ENCODE peak calls at places on chromosome 15, in five cellular contexts. G is left lung, R is RWPE2, L is HepG2, K is prostate gland. H is an unnamed sample.

GRCh38 chr15:84982301-84982920 is 755 bp downstream of the PDE8A start:
- DNase-seq in G (peak; percentile 47), R (no peak), L (peak; percentile 70), K (peak; percentile 15), H (no peak)

GRCh38 chr15:55894406-55894965 is 98.9 kb downstream of the NEDD4 start:
- DNase-seq in G (no peak), R (no peak), L (no peak), K (no peak), H (no peak)

GRCh38 chr15:64938192-64938591 is 26.5 kb downstream of the ANKDD1A start:
- DNase-seq in G (no peak), R (no peak), L (peak; percentile 77), K (no peak), H (no peak)

GRCh38 chr15:83436513-83437158 is 10.5 kb upstream of the SH3GL3 start:
- DNase-seq in G (no peak), R (no peak), L (peak; percentile 7), K (peak; percentile 7), H (no peak)

GRCh38 chr15:48925714-48926223 is 38.0 kb downstream of the SHC4 start:
- DNase-seq in G (no peak), R (no peak), L (peak; percentile 29), K (no peak), H (no peak)

GRCh38 chr15:70200511-70200991 is 102.8 kb upstream of the TLE3 start:
- DNase-seq in G (no peak), R (peak; percentile 43), L (no peak), K (no peak), H (no peak)

GRCh38 chr15:74367296-74367854 is at the start of gene CYP11A1:
- DNase-seq in G (no peak), R (no peak), L (no peak), K (no peak), H (no peak)

GRCh38 chr15:65547841-65548240 is 17.6 kb downstream of the HACD3 start:
- DNase-seq in G (no peak), R (no peak), L (no peak), K (no peak), H (no peak)

GRCh38 chr15:57245130-57245529 is 131.2 kb upstream of the CGNL1 start:
- DNase-seq in G (no peak), R (no peak), L (no peak), K (no peak), H (no peak)

GRCh38 chr15:81301815-81302399 is 22.0 kb downstream of the STARD5 start:
- DNase-seq in G (peak; percentile 73), R (peak; percentile 16), L (no peak), K (no peak), H (no peak)

GRCh38 chr15:27865926-27866325 is 233.2 kb downstream of the OCA2 start:
- DNase-seq in G (no peak), R (no peak), L (no peak), K (no peak), H (no peak)

GRCh38 chr15:50144342-50145120 is 25.5 kb upstream of the ATP8B4 start:
- DNase-seq in G (no peak), R (no peak), L (no peak), K (no peak), H (no peak)

GRCh38 chr15:65409284-65409631 is 13.5 kb downstream of the IGDCC4 start:
- DNase-seq in G (no peak), R (no peak), L (peak; percentile 27), K (no peak), H (no peak)

GRCh38 chr15:26355671-26356070 is 417.2 kb downstream of the GABRB3 start:
- DNase-seq in G (no peak), R (no peak), L (no peak), K (no peak), H (no peak)

GRCh38 chr15:77239892-77240608 is 169.1 kb upstream of the TSPAN3 start:
- DNase-seq in G (no peak), R (no peak), L (no peak), K (no peak), H (no peak)

GRCh38 chr15:49366496-49366895 is 56.5 kb upstream of the FGF7 start:
- DNase-seq in G (no peak), R (no peak), L (no peak), K (no peak), H (no peak)

GRCh38 chr15:50880651-50881114 is 27.8 kb upstream of the AP4E1 start:
- DNase-seq in G (no peak), R (no peak), L (no peak), K (no peak), H (no peak)

GRCh38 chr15:63198315-63198714 is 8.9 kb downstream of the RAB8B start:
- DNase-seq in G (no peak), R (no peak), L (no peak), K (no peak), H (no peak)

GRCh38 chr15:66876423-66876730 is 174.3 kb downstream of the SMAD6 start:
- DNase-seq in G (no peak), R (no peak), L (no peak), K (no peak), H (no peak)

GRCh38 chr15:76196949-76197315 is 114.3 kb downstream of the ETFA start:
- DNase-seq in G (no peak), R (peak; percentile 72), L (no peak), K (no peak), H (no peak)

GRCh38 chr15:58227706-58228543 is 89.7 kb downstream of the AQP9 start:
- DNase-seq in G (peak; percentile 68), R (no peak), L (peak; percentile 62), K (peak; percentile 79), H (no peak)

GRCh38 chr15:47644713-47645112 is 72.6 kb upstream of the SEMA6D start:
- DNase-seq in G (no peak), R (no peak), L (no peak), K (no peak), H (no peak)

GRCh38 chr15:81924667-81925183 is 121.1 kb downstream of the MEX3B start:
- DNase-seq in G (no peak), R (no peak), L (no peak), K (no peak), H (no peak)

GRCh38 chr15:98442379-98442833 is 205.9 kb upstream of the IGF1R start:
- DNase-seq in G (no peak), R (no peak), L (peak; percentile 51), K (peak; percentile 74), H (no peak)

GRCh38 chr15:89429023-89429422 is 67.4 kb downstream of the RHCG start:
- DNase-seq in G (no peak), R (no peak), L (no peak), K (no peak), H (no peak)

GRCh38 chr15:57686657-57687056 is 19.9 kb upstream of the POLR2M start:
- DNase-seq in G (no peak), R (no peak), L (no peak), K (no peak), H (no peak)

GRCh38 chr15:25886498-25887140 is 23.5 kb upstream of the ATP10A start:
- DNase-seq in G (peak; percentile 70), R (no peak), L (no peak), K (no peak), H (no peak)

GRCh38 chr15:74318376-74319137 is 48.9 kb downstream of the CYP11A1 start:
- DNase-seq in G (no peak), R (no peak), L (no peak), K (no peak), H (no peak)

GRCh38 chr15:53974813-53975212 is 3.4 kb upstream of the UNC13C start:
- DNase-seq in G (no peak), R (no peak), L (no peak), K (no peak), H (no peak)

GRCh38 chr15:53982281-53982680 is 4.0 kb downstream of the UNC13C start:
- DNase-seq in G (no peak), R (no peak), L (no peak), K (no peak), H (no peak)

GRCh38 chr15:53976844-53977392 is 1.3 kb upstream of the UNC13C start:
- DNase-seq in G (peak; percentile 29), R (no peak), L (peak; percentile 5), K (no peak), H (no peak)

GRCh38 chr15:53979051-53979788 is 979 bp downstream of the UNC13C start:
- DNase-seq in G (no peak), R (no peak), L (no peak), K (no peak), H (no peak)

DNA sequence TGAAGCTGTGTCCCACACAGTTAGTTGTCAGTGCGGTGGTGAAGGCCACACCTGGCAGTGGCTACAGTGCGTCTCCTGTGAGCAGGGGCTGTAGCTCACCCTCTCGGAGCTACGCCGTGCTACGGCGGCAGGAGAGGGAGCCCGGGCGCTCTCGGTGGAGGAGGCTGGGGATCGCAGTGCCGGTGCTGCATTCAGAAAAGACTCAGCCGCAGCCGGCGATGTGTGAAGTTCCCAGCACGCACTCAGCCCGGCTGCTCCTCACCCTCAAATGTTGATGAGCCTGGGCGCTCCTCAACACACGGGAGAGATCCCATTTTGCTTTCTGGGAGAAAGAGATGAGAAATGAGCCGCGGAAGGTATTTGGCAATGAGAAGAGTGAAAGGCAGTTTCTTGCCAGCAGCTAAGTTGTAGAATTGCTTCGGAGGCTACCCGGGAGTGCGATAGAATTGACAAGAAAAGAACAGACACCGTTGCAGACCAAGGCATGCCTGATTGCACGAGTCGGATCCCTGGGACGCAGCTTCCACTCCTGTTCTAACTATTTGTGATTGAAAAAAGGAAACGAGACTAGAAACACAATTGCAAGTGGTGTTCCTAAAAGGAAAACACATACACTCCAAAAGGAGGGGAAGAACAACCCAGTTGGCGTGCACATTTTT is at the start of gene UNC13C:
- DNase-seq in G (peak; percentile 32), R (peak; percentile 58), L (peak; percentile 1), K (peak; percentile 5), H (no peak)
- H3K4me3 ChIP-seq in G (no peak within 1 kb of the TSS), R (no peak within 1 kb of the TSS), L (peak within 1 kb of the TSS; percentile 57), K (peak within 1 kb of the TSS; percentile 4), H (no peak within 1 kb of the TSS)

GRCh38 chr15:34616613-34617012 is 33.2 kb upstream of the GOLGA8B start:
- DNase-seq in G (no peak), R (no peak), L (peak; percentile 9), K (no peak), H (no peak)
- H3K27me3 ChIP-seq in G (no peaks in the 10 kb centered on the region), R (peaks cover 9% of the 10 kb centered on the region), L (no peaks in the 10 kb centered on the region), K (no peaks in the 10 kb centered on the region), H (no peaks in the 10 kb centered on the region)

GRCh38 chr15:68820589-68821189 is at the start of gene ANP32A:
- DNase-seq in G (peak; percentile 95), R (peak; percentile 99), L (peak; percentile 85), K (peak; percentile 97), H (peak; percentile 53)
- H3K27ac ChIP-seq in G (peak within 1 kb of the TSS; percentile 98), R (peak within 1 kb of the TSS; percentile 76), L (peak within 1 kb of the TSS; percentile 97), K (peak within 1 kb of the TSS; percentile 100), H (peak within 1 kb of the TSS; percentile 93)

DNA sequence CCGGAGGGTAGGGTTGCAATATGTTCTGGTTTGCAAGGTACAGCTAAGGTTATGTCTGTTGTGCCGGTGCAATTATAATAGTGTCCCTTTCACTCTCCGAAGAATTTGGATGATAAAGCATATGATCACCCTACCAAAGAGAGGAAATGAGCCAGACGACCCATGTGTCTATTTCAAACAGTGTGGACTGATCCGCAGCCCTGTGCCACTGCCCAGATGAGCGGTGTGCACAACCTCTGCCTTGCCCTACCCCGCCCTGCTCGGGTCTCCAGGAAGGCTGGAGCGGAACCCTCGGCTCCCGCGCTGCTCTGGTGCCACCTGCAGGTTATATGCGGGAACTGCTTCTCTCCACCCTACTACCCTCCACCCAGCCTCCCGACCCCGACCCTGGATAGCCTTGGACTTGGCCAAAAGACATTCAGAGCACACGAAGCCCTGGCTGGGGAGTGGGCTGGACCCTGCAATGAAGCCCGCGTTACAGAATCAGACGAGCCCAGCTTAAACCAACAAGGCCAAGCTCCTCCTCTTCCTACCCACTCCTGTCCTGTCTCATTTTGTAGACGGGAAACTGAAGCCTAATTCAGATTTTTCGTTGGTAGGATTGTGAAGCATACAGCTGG is 68.4 kb upstream of the CHRNB4 start:
- DNase-seq in G (peak; percentile 71), R (peak; percentile 89), L (peak; percentile 39), K (peak; percentile 33), H (no peak)
- H3K4me3 ChIP-seq in G (no peak overlapping the region), R (peak overlapping the region; percentile 15), L (no peak overlapping the region), K (no peak overlapping the region), H (no peak overlapping the region)